ENCODE peak calls at places on chromosomes 5 and 9, in eight cellular contexts. G, V, B, S, A, E, P and F are unnamed samples. For H3K27me3, the result is how much of the 10 kb centered on the place peaks cover.

GRCh38 chr5:58447231-58447630 is 12.7 kb downstream of the PLK2 start:
- DNase-seq in G (no peak), V (no peak), B (no peak), S (no peak), A (no peak), E (no peak), P (no peak), F (no peak)

GRCh38 chr5:132776077-132776931 is 735 bp downstream of the SEPTIN8 start:
- DNase-seq in G (peak), V (peak), B (peak), S (peak), A (no peak), E (peak), P (no peak), F (no peak)

GRCh38 chr9:22124263-22125011 is 115.3 kb upstream of the CDKN2B start:
- DNase-seq in G (peak), V (no peak), B (no peak), S (no peak), A (no peak), E (no peak), P (no peak), F (no peak)

GRCh38 chr5:145362261-145362660 is 472.9 kb downstream of the PRELID2 start:
- DNase-seq in G (peak), V (no peak), B (no peak), S (no peak), A (no peak), E (no peak), P (no peak), F (no peak)

GRCh38 chr9:114284316-114285060 is 38.4 kb upstream of the ORM1 start:
- DNase-seq in G (no peak), V (peak), B (no peak), S (no peak), A (no peak), E (no peak), P (no peak), F (no peak)

GRCh38 chr5:52743970-52744369 is 43.7 kb upstream of the ITGA1 start:
- DNase-seq in G (no peak), V (no peak), B (no peak), S (peak), A (peak), E (no peak), P (peak), F (no peak)

GRCh38 chr9:107975426-107976010 is 485.9 kb upstream of the KLF4 start:
- DNase-seq in G (no peak), V (no peak), B (no peak), S (no peak), A (no peak), E (no peak), P (no peak), F (no peak)

GRCh38 chr5:143456952-143457547 is 53.6 kb upstream of the NR3C1 start:
- DNase-seq in G (peak), V (no peak), B (no peak), S (no peak), A (no peak), E (no peak), P (no peak), F (no peak)

GRCh38 chr9:129160712-129161533 is 17.1 kb downstream of the IER5L start:
- DNase-seq in G (no peak), V (no peak), B (no peak), S (no peak), A (no peak), E (no peak), P (no peak), F (no peak)

GRCh38 chr5:38540348-38540747 is 16.1 kb downstream of the LIFR start:
- DNase-seq in G (no peak), V (peak), B (peak), S (peak), A (no peak), E (no peak), P (no peak), F (no peak)

GRCh38 chr5:168714046-168714445 is 134.9 kb upstream of the PANK3 start:
- DNase-seq in G (no peak), V (no peak), B (no peak), S (peak), A (no peak), E (no peak), P (no peak), F (no peak)

GRCh38 chr5:58362135-58362534 is 97.8 kb downstream of the PLK2 start:
- DNase-seq in G (no peak), V (no peak), B (no peak), S (no peak), A (no peak), E (no peak), P (no peak), F (no peak)

GRCh38 chr9:3732077-3733038 is 206.6 kb upstream of the RFX3 start:
- DNase-seq in G (peak), V (no peak), B (peak), S (peak), A (peak), E (peak), P (peak), F (peak)

GRCh38 chr9:73162987-73163763 is 11.5 kb downstream of the ANXA1 start:
- DNase-seq in G (no peak), V (no peak), B (peak), S (no peak), A (no peak), E (no peak), P (no peak), F (no peak)

GRCh38 chr9:136799854-136800657 is 3.9 kb downstream of the CCDC183 start:
- DNase-seq in G (peak), V (peak), B (peak), S (peak), A (peak), E (peak), P (peak), F (no peak)

GRCh38 chr9:78986446-78986845 is 585.3 kb upstream of the TLE4 start:
- DNase-seq in G (peak), V (no peak), B (no peak), S (no peak), A (no peak), E (no peak), P (no peak), F (no peak)

GRCh38 chr5:143215685-143216084 is 187.8 kb downstream of the NR3C1 start:
- DNase-seq in G (no peak), V (no peak), B (no peak), S (no peak), A (no peak), E (no peak), P (no peak), F (no peak)

GRCh38 chr9:37963936-37964739 is 60.2 kb upstream of the SLC25A51 start:
- DNase-seq in G (peak), V (no peak), B (no peak), S (peak), A (no peak), E (no peak), P (no peak), F (no peak)

GRCh38 chr9:80556631-80557030 is 984.9 kb downstream of the TLE4 start:
- DNase-seq in G (peak), V (no peak), B (no peak), S (no peak), A (no peak), E (no peak), P (no peak), F (no peak)

GRCh38 chr9:129383415-129384088 is 205.5 kb upstream of the IER5L start:
- DNase-seq in G (peak), V (peak), B (peak), S (peak), A (peak), E (no peak), P (peak), F (no peak)

DNA sequence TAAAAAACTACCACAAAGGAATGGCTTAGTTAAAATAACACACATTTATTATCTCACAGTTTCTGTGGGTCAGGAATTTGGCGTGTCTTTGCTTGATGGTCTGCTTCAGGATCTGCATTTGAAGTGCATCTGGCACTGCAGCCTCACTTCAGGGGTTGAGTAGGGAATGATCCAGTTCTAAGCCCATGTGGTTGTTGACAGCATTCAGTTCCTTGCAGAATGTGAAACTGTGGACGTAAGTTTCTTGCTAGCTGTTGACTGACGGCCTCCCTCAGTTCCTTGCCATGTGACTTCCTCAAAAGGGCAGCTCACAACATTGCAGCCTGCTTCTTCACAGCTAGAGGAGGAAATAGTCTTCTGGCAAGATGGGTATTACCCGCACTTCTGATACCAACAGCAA is 2.1 kb upstream of the OGN start:
- DNase-seq in G (no peak), V (peak), B (no peak), S (peak), A (peak), E (no peak), P (peak), F (no peak)
- H3K27ac ChIP-seq in G (no peak), V (peak), B (no peak), S (peak), A (no peak), E (no peak), P (peak), F (no peak)

GRCh38 chr9:130989391-130989790 is 19.6 kb upstream of the LAMC3 start:
- DNase-seq in G (no peak), V (no peak), B (no peak), S (no peak), A (no peak), E (no peak), P (no peak), F (no peak)

GRCh38 chr9:130988400-130988747 is 20.6 kb upstream of the LAMC3 start:
- DNase-seq in G (no peak), V (no peak), B (no peak), S (no peak), A (no peak), E (no peak), P (no peak), F (no peak)

GRCh38 chr9:130987738-130988399 is 21.1 kb upstream of the LAMC3 start:
- DNase-seq in G (no peak), V (no peak), B (no peak), S (no peak), A (no peak), E (no peak), P (no peak), F (no peak)

GRCh38 chr9:130989891-130990290 is 19.1 kb upstream of the LAMC3 start:
- DNase-seq in G (no peak), V (no peak), B (no peak), S (no peak), A (no peak), E (peak), P (no peak), F (no peak)

GRCh38 chr9:130988905-130989304 is 20.1 kb upstream of the LAMC3 start:
- DNase-seq in G (no peak), V (no peak), B (no peak), S (no peak), A (no peak), E (no peak), P (no peak), F (no peak)
- H3K27me3 ChIP-seq in G (under half), V (under half), B (under half), S (under half), A (under half), E (under half), P (under half), F (under half)

DNA sequence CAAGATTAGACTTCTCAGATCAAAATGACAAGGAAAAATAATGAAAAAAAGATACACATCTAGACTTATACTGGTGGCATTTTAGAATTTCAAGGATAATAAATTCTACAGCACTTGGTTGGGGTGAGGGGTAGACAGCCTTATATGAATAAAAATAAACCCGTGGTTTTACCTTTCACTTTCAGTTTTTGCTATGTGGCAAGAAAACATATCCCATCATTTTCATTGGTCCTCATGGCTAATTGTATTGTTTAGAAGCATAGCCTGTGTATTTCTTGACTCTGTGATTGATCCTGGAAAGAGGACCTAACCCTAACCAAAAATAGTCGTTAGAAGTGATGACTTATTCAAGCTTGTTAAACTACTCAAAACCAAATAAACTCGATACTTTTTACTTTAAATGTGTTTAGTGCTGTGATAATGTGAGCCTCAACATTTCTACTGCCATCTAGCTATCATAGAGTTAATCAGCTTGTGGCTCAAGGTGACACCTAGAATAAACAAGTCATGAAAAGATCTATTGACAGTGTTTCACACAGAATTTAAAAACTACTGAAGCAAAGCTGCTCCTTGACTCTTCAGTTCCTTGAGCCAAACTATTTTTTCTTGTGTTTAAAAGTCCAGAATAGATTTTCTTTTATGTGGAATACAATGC is 153.3 kb upstream of the IZUMO3 start:
- DNase-seq in G (no peak), V (no peak), B (no peak), S (no peak), A (no peak), E (no peak), P (no peak), F (no peak)
- H3K4me3 ChIP-seq in G (peak), V (no peak), B (no peak), S (no peak), A (no peak), E (no peak), P (no peak), F (no peak)

GRCh38 chr5:33148076-33148501 is 292.7 kb upstream of the TARS1 start:
- DNase-seq in G (peak), V (peak), B (no peak), S (no peak), A (no peak), E (no peak), P (no peak), F (peak)
- H3K27ac ChIP-seq in G (peak), V (peak), B (no peak), S (no peak), A (no peak), E (peak), P (no peak), F (no peak)

GRCh38 chr5:5575461-5575860 is 153.0 kb downstream of the ICE1 start:
- DNase-seq in G (no peak), V (no peak), B (no peak), S (no peak), A (no peak), E (no peak), P (no peak), F (no peak)
- H3K27me3 ChIP-seq in G (half or more), V (under half), B (under half), S (under half), A (under half), E (under half), P (under half), F (under half)

DNA sequence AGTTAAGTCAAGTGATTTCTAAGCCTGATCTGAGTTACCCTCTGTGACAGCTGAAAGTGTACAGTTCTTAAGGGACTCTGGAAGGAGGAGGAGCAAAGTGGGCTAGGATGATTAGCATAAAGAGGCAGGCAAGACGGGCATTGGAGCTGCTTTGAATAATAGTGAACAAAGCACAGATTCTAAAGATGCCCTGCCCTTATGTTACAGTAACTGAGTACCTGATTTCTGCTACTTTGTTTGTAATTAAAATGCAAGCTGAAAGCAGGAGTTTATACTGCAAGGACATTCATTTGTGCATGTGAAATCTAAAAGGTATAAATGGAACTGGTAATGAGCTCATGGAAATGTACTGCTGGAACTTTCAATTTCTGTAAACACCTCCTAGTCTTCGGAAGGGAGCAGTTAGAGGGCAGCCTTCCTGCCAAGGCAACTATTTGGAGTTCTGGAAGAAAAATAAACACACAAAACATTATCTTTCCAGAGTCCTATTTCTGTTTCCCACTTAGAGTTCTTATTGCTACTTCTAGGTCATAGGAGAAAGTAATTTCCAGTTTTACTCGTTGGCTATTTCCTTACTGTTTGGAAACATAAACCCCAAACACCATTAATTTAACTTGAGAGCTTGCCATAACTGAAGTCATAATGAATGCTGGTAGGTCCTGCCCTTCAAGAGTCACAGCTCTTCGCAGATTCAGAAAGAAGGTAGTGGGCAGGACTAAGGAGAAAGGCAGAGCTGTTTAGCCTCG is at the start of gene RANBP3L:
- DNase-seq in G (peak), V (no peak), B (peak), S (peak), A (no peak), E (no peak), P (no peak), F (no peak)
- H3K4me3 ChIP-seq in G (peak), V (peak), B (no peak), S (no peak), A (no peak), E (no peak), P (no peak), F (no peak)

DNA sequence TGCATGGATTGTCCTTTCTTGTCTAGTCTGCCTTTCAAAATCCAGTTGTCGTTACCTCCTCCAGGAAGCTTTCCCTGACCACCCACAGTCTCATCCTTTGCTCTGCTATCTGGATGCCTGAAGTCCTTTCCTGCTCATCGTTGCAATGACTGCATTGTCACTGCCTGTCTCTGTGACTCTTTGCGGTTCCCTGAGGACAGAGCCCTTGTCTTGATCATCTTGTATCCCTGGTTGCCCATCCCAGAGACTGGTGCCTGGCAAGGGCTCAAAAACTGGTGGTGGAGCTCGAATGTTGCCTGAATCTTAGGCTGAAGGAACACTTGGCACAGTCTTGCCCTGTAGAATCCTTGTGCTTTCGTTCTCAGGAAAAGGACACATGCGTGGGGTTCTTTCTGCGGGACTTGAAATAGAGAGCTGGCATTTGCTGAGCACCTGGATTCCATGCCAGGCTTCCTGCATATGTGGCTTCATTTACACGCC is 2.4 kb downstream of the NEURL1B start:
- DNase-seq in G (no peak), V (peak), B (no peak), S (peak), A (no peak), E (no peak), P (no peak), F (no peak)
- H3K27ac ChIP-seq in G (no peak), V (peak), B (no peak), S (peak), A (no peak), E (no peak), P (no peak), F (no peak)

GRCh38 chr5:1663186-1663585 is 136.5 kb downstream of the MRPL36 start:
- DNase-seq in G (no peak), V (no peak), B (no peak), S (peak), A (no peak), E (no peak), P (no peak), F (no peak)
- H3K27me3 ChIP-seq in G (half or more), V (under half), B (under half), S (under half), A (under half), E (half or more), P (under half), F (under half)

GRCh38 chr9:95077766-95078382 is 239.6 kb downstream of the FANCC start:
- DNase-seq in G (no peak), V (no peak), B (no peak), S (peak), A (no peak), E (no peak), P (no peak), F (no peak)

GRCh38 chr9:95076696-95077052 is 240.8 kb downstream of the FANCC start:
- DNase-seq in G (no peak), V (no peak), B (no peak), S (no peak), A (no peak), E (no peak), P (no peak), F (no peak)

GRCh38 chr9:95078516-95078915 is 239.0 kb downstream of the FANCC start:
- DNase-seq in G (no peak), V (no peak), B (no peak), S (no peak), A (no peak), E (no peak), P (no peak), F (no peak)

GRCh38 chr9:95075700-95076099 is 241.8 kb downstream of the FANCC start:
- DNase-seq in G (no peak), V (no peak), B (no peak), S (peak), A (no peak), E (no peak), P (no peak), F (no peak)

DNA sequence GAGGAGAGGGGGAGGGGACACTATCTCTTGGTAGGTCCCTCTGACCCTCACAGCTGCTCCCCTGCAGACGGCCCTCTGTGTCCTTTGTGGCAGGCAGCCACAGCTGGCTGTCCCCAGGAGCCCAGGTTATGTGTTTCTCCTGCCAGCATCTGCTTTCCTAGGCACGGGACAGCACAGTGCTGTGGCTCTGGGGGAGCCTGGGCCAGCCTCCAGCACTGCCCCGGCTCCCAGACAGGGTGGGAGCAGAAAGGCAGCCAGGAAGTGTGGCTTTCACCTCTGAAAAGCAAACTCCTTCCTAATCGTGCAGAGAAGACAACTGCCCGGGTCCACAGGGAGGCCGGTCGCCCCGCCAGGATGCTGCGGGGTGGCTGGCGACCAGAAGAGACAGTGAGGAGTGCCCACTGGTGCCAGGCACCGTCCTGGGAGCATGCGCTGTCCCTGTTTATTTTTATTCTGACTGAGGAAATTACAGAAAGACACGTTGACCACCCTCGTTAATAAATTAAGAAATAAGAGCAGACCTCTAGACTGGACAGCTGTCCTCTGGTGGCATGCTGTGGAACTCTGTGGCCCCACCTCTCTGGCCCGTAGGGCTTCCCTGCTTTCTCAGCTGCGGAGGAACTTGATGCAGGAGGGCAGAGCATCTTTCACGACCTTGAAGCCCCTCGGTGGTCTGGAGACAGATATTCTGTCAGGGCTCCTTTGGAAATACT is 240.3 kb downstream of the FANCC start:
- DNase-seq in G (no peak), V (no peak), B (no peak), S (peak), A (no peak), E (no peak), P (no peak), F (no peak)
- H3K4me3 ChIP-seq in G (no peak), V (peak), B (no peak), S (no peak), A (no peak), E (no peak), P (no peak), F (no peak)

GRCh38 chr9:93003552-93004407 is 54.7 kb upstream of the SUSD3 start:
- DNase-seq in G (peak), V (peak), B (peak), S (peak), A (peak), E (peak), P (peak), F (peak)
- H3K27ac ChIP-seq in G (no peak), V (no peak), B (no peak), S (no peak), A (peak), E (no peak), P (peak), F (peak)